ENCODE peak calls at places on chromosomes 11 and 22, in eight cellular contexts. M is HL-60, F is A549, H is GM23338, A is K562, D is SK-N-SH, Y is HCT116, J is GM12878. U is an unnamed sample.

GRCh38 chr11:94844031-94844430 is 75.9 kb downstream of the AMOTL1 start:
- DNase-seq in A (no peak), Y (no peak), M (no peak), J (no peak), F (no peak), H (no peak), D (no peak), U (no peak)

GRCh38 chr22:43346521-43346929 is 3.4 kb upstream of the SCUBE1 start:
- DNase-seq in H (peak; percentile 85), F (peak; percentile 65), M (peak; percentile 66), J (no peak), Y (peak; percentile 42), A (peak; percentile 62), D (peak; percentile 73), U (peak; percentile 5)

GRCh38 chr11:123483465-123483864 is 53.4 kb downstream of the GRAMD1B start:
- DNase-seq in D (no peak), F (no peak), H (no peak), A (no peak), J (no peak), Y (no peak), M (peak; percentile 37), U (no peak)

GRCh38 chr11:46475041-46475925 is 83.7 kb upstream of the CHRM4 start:
- DNase-seq in Y (no peak), J (no peak), M (no peak), F (no peak), H (no peak), A (no peak), D (no peak), U (no peak)

GRCh38 chr11:117828641-117829368 is 4.3 kb upstream of the FXYD2 start:
- DNase-seq in A (peak; percentile 44), M (no peak), F (peak; percentile 30), J (no peak), D (no peak), H (no peak), Y (no peak), U (no peak)

GRCh38 chr11:125943661-125944349 is 2.0 kb upstream of the VSIG10L2 start:
- DNase-seq in J (no peak), Y (no peak), F (no peak), H (no peak), A (no peak), M (no peak), D (no peak), U (no peak)

GRCh38 chr11:120893431-120894206 is 130.3 kb upstream of the TBCEL start:
- DNase-seq in Y (no peak), D (no peak), J (no peak), H (no peak), A (no peak), F (no peak), M (no peak), U (no peak)

GRCh38 chr11:6737872-6738466 is 33.8 kb downstream of the OR2AG2 start:
- DNase-seq in A (peak; percentile 62), F (peak; percentile 36), M (peak; percentile 61), D (peak; percentile 11), J (no peak), Y (peak; percentile 43), H (peak; percentile 80), U (no peak)

GRCh38 chr11:121592708-121593107 is 139.9 kb upstream of the SORL1-AS1 start:
- DNase-seq in D (no peak), A (no peak), H (no peak), Y (no peak), J (peak; percentile 17), F (no peak), M (no peak), U (no peak)

GRCh38 chr11:72730243-72730642 is 22.0 kb downstream of the ARAP1 start:
- DNase-seq in D (no peak), H (peak; percentile 78), F (no peak), Y (no peak), M (no peak), J (no peak), A (no peak), U (no peak)

GRCh38 chr22:37167981-37168647 is 18.4 kb upstream of the IL2RB start:
- DNase-seq in M (no peak), F (no peak), Y (no peak), A (no peak), D (no peak), J (no peak), H (no peak), U (no peak)

GRCh38 chr22:37166675-37167066 is 17.0 kb upstream of the IL2RB start:
- DNase-seq in M (peak; percentile 71), D (peak; percentile 93), Y (no peak), A (peak; percentile 80), F (peak; percentile 91), H (peak; percentile 84), J (no peak), U (peak; percentile 38)

GRCh38 chr22:37169412-37169811 is 18.6 kb downstream of the C1QTNF6 start:
- DNase-seq in M (no peak), Y (no peak), A (no peak), J (no peak), D (no peak), F (no peak), H (no peak), U (no peak)

GRCh38 chr22:37165940-37166674 is 16.4 kb upstream of the IL2RB start:
- DNase-seq in F (no peak), A (no peak), H (no peak), Y (no peak), J (no peak), D (no peak), M (no peak), U (no peak)

DNA sequence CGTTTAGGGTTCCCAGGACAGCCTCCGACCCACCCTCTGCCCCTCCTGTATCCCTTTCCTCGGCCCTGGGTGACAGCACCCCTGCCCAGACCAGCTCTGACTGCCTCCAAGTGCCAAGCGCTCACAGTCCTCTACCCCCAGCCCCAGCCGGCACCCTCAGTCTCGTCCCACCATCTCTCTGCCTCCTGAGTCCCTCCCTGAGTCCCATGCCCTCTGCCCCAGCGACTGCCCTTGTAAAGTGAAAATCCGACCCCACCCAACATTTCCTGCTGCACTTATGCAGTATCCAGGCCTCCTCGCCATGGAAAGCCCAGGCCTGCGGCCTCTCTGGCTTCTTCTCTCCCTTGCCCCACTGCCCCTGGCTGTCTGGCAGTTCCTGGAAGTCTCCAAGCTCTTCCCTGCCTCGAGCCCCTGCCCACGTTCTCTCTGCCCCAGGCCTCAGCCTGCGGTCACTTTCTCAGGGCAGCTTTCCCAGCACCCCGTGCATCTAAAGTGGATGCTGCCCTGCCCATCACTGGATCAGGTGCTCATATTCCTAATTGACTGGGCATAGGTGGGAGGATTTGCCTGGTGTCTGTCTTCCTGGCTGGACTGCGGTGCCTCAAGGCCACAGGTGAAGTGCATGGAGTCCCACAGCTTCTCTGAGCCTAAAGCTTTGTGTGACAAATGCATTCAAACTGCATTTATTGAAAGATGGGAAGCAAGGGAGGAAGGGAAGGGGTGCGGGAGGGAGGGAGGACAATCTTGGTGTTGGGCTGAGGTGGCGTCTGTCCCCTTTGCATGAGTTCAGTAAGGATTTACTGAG is 17.7 kb upstream of the IL2RB start:
- DNase-seq in A (no peak), F (no peak), H (no peak), J (no peak), M (no peak), Y (no peak), D (no peak), U (no peak)
- TF ChIP-seq REST in A (no peak), F (no peak), H (no peak), J (no peak), M (no peak), Y (no peak), D (no peak), U (no peak)

DNA sequence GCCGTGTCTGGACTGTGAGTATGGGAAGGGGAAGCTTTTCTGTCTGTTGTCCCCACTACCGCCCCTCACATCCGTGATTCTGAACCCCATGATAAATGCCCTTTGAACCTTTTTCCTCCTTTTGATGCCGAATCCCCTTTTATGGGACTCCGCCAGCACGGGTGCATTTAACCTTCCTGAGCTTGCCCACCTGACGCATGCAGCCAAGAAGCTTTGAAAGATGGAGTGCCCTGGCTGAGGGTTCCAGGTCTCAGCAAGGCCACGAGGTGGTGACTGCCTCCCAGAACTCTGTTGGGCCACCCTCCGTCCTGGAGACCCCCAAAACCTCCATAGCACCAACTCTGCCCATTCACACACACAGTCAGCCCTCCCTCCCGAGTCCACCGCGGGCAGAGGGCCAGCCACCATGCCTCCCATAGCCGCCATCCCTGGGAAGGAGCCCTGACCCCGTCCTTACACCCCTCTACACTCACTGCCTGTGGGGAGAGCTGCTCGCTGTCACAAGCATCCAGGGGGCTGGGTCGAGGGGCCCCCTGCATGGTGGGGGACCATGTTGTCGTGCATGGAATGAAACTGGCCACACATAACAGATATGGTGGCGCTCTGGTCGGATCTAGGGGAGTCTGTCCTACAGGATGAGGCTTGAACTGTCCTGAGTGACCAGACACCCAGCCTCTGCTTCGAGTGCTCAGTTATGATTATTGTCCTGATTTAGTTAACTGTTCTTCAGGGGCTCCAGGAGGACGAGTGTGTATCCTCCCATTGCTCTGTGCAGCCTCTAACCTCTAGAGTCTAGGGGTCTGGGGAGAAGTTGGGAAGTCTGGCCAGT is 822 bp upstream of the COMT start:
- DNase-seq in D (peak; percentile 57), F (peak; percentile 28), J (no peak), Y (no peak), A (no peak), H (no peak), M (no peak), U (no peak)
- H3K27ac ChIP-seq in D (peak overlapping the region; percentile 96), F (peak overlapping the region; percentile 100), J (peak overlapping the region; percentile 91), Y (peak overlapping the region; percentile 96), A (peak overlapping the region; percentile 88), H (no peak overlapping the region), M (peak overlapping the region; percentile 93), U (peak overlapping the region; percentile 96)

DNA sequence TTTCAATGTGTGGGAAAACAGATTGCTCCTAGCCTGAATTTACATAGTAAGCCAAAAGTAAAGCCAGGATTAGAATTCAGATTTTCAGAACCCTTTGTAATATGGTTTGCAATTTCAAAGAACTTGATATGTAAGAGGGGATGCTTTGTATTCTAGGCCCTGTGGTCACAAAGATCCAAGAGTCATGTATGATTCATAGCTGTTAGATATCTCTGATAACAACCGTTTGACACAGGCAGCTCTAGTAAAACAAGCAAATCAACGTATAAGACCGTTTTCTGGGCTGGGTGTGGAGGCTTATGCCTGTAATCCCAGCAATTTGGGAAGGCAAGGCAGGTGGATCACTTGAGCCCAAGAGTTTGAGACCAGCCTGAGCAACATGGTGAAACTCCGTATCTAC is 79.6 kb downstream of the EMSY start:
- DNase-seq in H (no peak), F (no peak), A (no peak), M (no peak), D (no peak), Y (peak; percentile 24), J (no peak), U (no peak)
- TF ChIP-seq REST in H (no peak), F (no peak), A (no peak), M (no peak), D (no peak), Y (no peak), J (no peak), U (no peak)

DNA sequence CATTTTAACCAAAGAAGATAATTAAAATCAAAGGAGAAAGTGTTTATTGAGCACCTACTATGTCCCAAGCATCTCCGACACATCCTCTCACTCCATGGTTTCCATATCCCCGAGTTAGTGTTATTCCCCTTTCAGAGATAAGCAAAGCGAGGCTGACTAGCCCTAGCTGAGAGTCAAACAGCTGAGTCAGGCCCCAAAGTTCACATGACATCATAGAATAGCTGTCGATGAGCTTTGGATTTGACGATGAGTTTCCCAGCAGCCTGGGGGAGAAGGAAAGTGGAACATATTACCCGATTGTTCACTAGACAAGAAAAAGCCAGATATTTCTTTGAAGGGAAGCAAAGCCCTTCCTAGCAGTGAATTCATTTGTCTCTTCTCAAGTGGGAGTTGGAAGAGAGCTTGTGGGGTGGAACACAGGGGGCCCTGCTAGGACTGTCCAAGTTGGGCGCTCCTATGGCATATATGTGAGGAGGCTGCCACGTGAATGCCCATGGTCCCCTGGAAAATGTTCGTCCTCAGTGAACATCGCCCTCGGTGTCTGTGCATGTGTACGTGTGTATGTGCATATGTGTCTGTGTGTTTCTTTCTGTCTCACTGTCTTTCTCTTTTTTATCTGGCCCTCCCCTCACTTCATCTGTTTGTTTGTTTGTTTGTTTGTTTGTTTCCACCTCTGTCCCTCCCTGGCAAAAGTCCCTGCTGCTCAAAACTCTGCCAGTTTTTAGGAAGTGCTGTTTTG is 493 bp upstream of the CYTH4 start:
- DNase-seq in H (no peak), F (no peak), A (no peak), D (no peak), J (no peak), Y (no peak), M (no peak), U (no peak)
- H3K27ac ChIP-seq in H (no peak overlapping the region), F (no peak overlapping the region), A (no peak overlapping the region), D (no peak overlapping the region), J (peak overlapping the region; percentile 93), Y (no peak overlapping the region), M (peak overlapping the region; percentile 61), U (no peak overlapping the region)